ENCODE peak calls at places on chromosomes 6 and 20, in four cellular contexts. B is effector memory CD8-positive, alpha-beta T cell; R is HTR-8/SVneo; Y is progenitor cell of endocrine pancreas. U is an unnamed sample.

GRCh38 chr20:10982692-10983091 is 308.9 kb upstream of the JAG1 start:
- DNase-seq in Y (no peak), R (peak; percentile 51), B (no peak), U (no peak)

GRCh38 chr6:8857160-8857559 is 421.8 kb upstream of the SLC35B3 start:
- DNase-seq in R (no peak), B (no peak), Y (no peak), U (no peak)

GRCh38 chr6:135537782-135538301 is 40.3 kb upstream of the AHI1 start:
- DNase-seq in R (peak; percentile 7), B (peak; percentile 28), Y (no peak), U (no peak)

GRCh38 chr6:158633127-158633526 is 11.4 kb downstream of the DYNLT1 start:
- DNase-seq in B (no peak), R (no peak), Y (no peak), U (no peak)

GRCh38 chr20:54058420-54059139 is 11.8 kb downstream of the BCAS1 start:
- DNase-seq in Y (no peak), R (no peak), B (no peak), U (no peak)

GRCh38 chr6:88587158-88587537 is 376.3 kb downstream of the RNGTT start:
- DNase-seq in Y (no peak), B (no peak), R (no peak), U (no peak)

GRCh38 chr6:3893487-3893886 is 44.3 kb downstream of the FAM50B start:
- DNase-seq in Y (no peak), R (no peak), B (no peak), U (no peak)

GRCh38 chr6:136288566-136289326 is 900 bp downstream of the BCLAF1 start:
- DNase-seq in R (peak; percentile 43), Y (peak; percentile 24), B (peak; percentile 94), U (peak; percentile 61)

GRCh38 chr20:61434361-61434781 is 182.3 kb downstream of the CDH4 start:
- DNase-seq in R (no peak), B (no peak), Y (no peak), U (no peak)

GRCh38 chr6:143941852-143942627 is 66.0 kb downstream of the PLAGL1 start:
- DNase-seq in B (peak; percentile 54), Y (peak; percentile 19), R (peak; percentile 57), U (peak; percentile 3)

GRCh38 chr6:126696921-126697693 is 357.2 kb downstream of the CENPW start:
- DNase-seq in R (no peak), Y (no peak), B (no peak), U (no peak)

GRCh38 chr6:139473239-139473701 is 98.8 kb upstream of the CITED2 start:
- DNase-seq in R (no peak), B (no peak), Y (no peak), U (peak; percentile 80)

GRCh38 chr20:57564951-57565642 is 4.2 kb downstream of the PCK1 start:
- DNase-seq in B (no peak), R (no peak), Y (no peak), U (no peak)

GRCh38 chr20:47338131-47338628 is 18.3 kb downstream of the ZMYND8 start:
- DNase-seq in R (no peak), B (no peak), Y (no peak), U (no peak)